ENCODE peak calls at places on chromosome X, in four cellular contexts. P, R, I and V are unnamed samples.

GRCh38 chrX:30618160-30618765 is 35.0 kb upstream of the GK start:
- DNase-seq in I (no peak), R (no peak), P (no peak), V (no peak)

GRCh38 chrX:132270699-132271098 is 51.5 kb upstream of the RAP2C start:
- DNase-seq in P (peak; percentile 87), I (peak; percentile 49), R (peak; percentile 27), V (no peak)

GRCh38 chrX:150238656-150239382 is 124.3 kb upstream of the MAMLD1 start:
- DNase-seq in I (no peak), R (no peak), P (no peak), V (no peak)

GRCh38 chrX:23548164-23548563 is 119.1 kb upstream of the PRDX4 start:
- DNase-seq in I (no peak), P (no peak), R (no peak), V (no peak)

GRCh38 chrX:72245461-72246089 is 6.7 kb upstream of the ERCC6L start:
- DNase-seq in P (no peak), R (peak; percentile 22), I (no peak), V (peak; percentile 30)

GRCh38 chrX:581717-582116 is 48.9 kb upstream of the SHOX start:
- DNase-seq in P (no peak), R (no peak), I (no peak), V (no peak)

GRCh38 chrX:44874481-44875184 is 1.6 kb downstream of the KDM6A start:
- DNase-seq in I (peak; percentile 9), R (no peak), P (no peak), V (peak; percentile 18)

GRCh38 chrX:98897191-98897590 is 1512.9 kb downstream of the PCDH19 start:
- DNase-seq in P (no peak), R (no peak), I (no peak), V (no peak)

GRCh38 chrX:15158736-15159406 is 111.0 kb downstream of the ASB9 start:
- DNase-seq in P (no peak), R (no peak), I (no peak), V (no peak)

GRCh38 chrX:38262715-38263620 is 42.3 kb upstream of the SRPX start:
- DNase-seq in R (no peak), I (no peak), P (no peak), V (no peak)

GRCh38 chrX:41303013-41303412 is 30.9 kb upstream of the DDX3X start:
- DNase-seq in R (no peak), I (no peak), P (no peak), V (no peak)

GRCh38 chrX:132031867-132032266 is 8.8 kb downstream of the STK26 start:
- DNase-seq in R (no peak), I (no peak), P (no peak), V (no peak)

GRCh38 chrX:46268429-46268828 is 276.8 kb downstream of the ZNF674 start:
- DNase-seq in P (no peak), I (no peak), R (no peak), V (no peak)

GRCh38 chrX:152926279-152926678 is 28.4 kb downstream of the ZNF185 start:
- DNase-seq in I (no peak), P (no peak), R (no peak), V (peak; percentile 52)

GRCh38 chrX:82961129-82961528 is 547.0 kb upstream of the POU3F4 start:
- DNase-seq in I (no peak), P (no peak), R (no peak), V (no peak)

GRCh38 chrX:2513120-2513664 is 12.4 kb upstream of the DHRSX start:
- DNase-seq in I (no peak), P (no peak), R (no peak), V (no peak)

GRCh38 chrX:74779175-74779574 is 146.1 kb downstream of the NEXMIF start:
- DNase-seq in I (no peak), P (no peak), R (no peak), V (no peak)

GRCh38 chrX:41661366-41662095 is 27.2 kb upstream of the GPR34 start:
- DNase-seq in R (no peak), I (no peak), P (no peak), V (no peak)

GRCh38 chrX:107894038-107894437 is 68.4 kb downstream of the MID2 start:
- DNase-seq in I (no peak), P (no peak), R (no peak), V (peak; percentile 14)

GRCh38 chrX:2401590-2402360 is 99.0 kb downstream of the DHRSX start:
- DNase-seq in I (peak; percentile 90), P (no peak), R (no peak), V (peak; percentile 72)

GRCh38 chrX:68915778-68916177 is 87.0 kb downstream of the EFNB1 start:
- DNase-seq in I (no peak), P (no peak), R (no peak), V (no peak)

GRCh38 chrX:16479206-16479869 is 170.6 kb upstream of the S100G start:
- DNase-seq in R (no peak), I (no peak), P (no peak), V (no peak)

GRCh38 chrX:103919336-103919682 is 43.1 kb upstream of the TMSB15B start:
- DNase-seq in I (no peak), P (no peak), R (no peak), V (no peak)

GRCh38 chrX:53287493-53288138 is 6.2 kb upstream of the IQSEC2 start:
- DNase-seq in P (peak; percentile 79), I (peak; percentile 75), R (peak; percentile 67), V (peak; percentile 17)

GRCh38 chrX:152925835-152926234 is 28.0 kb downstream of the ZNF185 start:
- DNase-seq in P (no peak), I (no peak), R (no peak), V (no peak)

GRCh38 chrX:8005678-8006347 is 78.6 kb upstream of the PNPLA4 start:
- DNase-seq in R (no peak), I (no peak), P (no peak), V (no peak)

GRCh38 chrX:43068639-43069038 is 290.7 kb upstream of the PPP1R2C start:
- DNase-seq in R (no peak), P (no peak), I (no peak), V (no peak)

GRCh38 chrX:31236231-31236630 is 164.4 kb upstream of the FTHL17 start:
- DNase-seq in P (no peak), I (no peak), R (no peak), V (no peak)

GRCh38 chrX:46838974-46839480 is 2.2 kb downstream of the RP2 start:
- DNase-seq in P (no peak), I (no peak), R (no peak), V (no peak)

GRCh38 chrX:54944816-54945215 is 24.2 kb downstream of the TRO start:
- DNase-seq in R (no peak), P (no peak), I (no peak), V (no peak)

GRCh38 chrX:41468647-41469323 is 21.6 kb downstream of the NYX start:
- DNase-seq in R (no peak), P (no peak), I (peak; percentile 59), V (peak; percentile 10)

GRCh38 chrX:53160297-53160983 is 64.6 kb downstream of the KDM5C start:
- DNase-seq in P (no peak), I (peak; percentile 37), R (no peak), V (peak; percentile 5)

GRCh38 chrX:30889147-30890125 is at the start of gene TAB3:
- DNase-seq in I (peak; percentile 87), P (peak; percentile 96), R (peak; percentile 92), V (peak; percentile 93)

GRCh38 chrX:118536687-118537461 is 41.3 kb downstream of the DOCK11 start:
- DNase-seq in R (no peak), I (no peak), P (no peak), V (no peak)

GRCh38 chrX:16444353-16444752 is 205.6 kb upstream of the S100G start:
- DNase-seq in P (no peak), I (peak; percentile 2), R (no peak), V (no peak)

GRCh38 chrX:12979011-12979629 is 4.2 kb downstream of the TMSB4X start:
- DNase-seq in P (no peak), I (no peak), R (no peak), V (no peak)
- TF ChIP-seq POLR2A in P (no peak), I (no peak), R (no peak), V (no peak)

GRCh38 chrX:101347859-101348451 is 587 bp downstream of the TIMM8A start:
- DNase-seq in P (no peak), R (peak; percentile 18), I (peak; percentile 1), V (peak; percentile 4)
- H3K27ac ChIP-seq in P (peak overlapping the region; percentile 86), R (peak overlapping the region; percentile 84), I (peak overlapping the region; percentile 89), V (peak overlapping the region; percentile 92)

DNA sequence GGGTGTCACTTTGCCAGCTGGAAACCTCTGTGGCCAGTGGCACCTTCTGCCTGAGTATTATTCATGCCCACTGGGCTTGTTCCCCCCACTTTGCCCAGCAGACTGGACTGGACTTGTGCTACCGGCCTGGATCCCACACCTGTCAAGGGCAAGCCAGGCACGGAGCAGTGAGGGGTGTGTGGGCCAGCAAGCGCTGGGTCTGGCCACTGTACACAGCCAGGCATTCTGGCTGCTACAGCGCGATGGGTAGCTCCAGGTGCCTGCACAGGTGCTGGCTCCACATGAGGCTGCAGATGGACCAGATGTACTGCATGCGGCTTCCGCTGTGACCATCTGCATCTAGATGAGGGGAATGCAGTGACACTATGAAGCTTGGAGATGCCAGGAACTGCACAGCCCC is 39.5 kb downstream of the KCNE5 start:
- DNase-seq in I (no peak), P (no peak), R (no peak), V (no peak)
- H3K4me1 ChIP-seq in I (no peaks in the 10 kb centered on the region), P (no peaks in the 10 kb centered on the region), R (no peaks in the 10 kb centered on the region), V (no peaks in the 10 kb centered on the region)

DNA sequence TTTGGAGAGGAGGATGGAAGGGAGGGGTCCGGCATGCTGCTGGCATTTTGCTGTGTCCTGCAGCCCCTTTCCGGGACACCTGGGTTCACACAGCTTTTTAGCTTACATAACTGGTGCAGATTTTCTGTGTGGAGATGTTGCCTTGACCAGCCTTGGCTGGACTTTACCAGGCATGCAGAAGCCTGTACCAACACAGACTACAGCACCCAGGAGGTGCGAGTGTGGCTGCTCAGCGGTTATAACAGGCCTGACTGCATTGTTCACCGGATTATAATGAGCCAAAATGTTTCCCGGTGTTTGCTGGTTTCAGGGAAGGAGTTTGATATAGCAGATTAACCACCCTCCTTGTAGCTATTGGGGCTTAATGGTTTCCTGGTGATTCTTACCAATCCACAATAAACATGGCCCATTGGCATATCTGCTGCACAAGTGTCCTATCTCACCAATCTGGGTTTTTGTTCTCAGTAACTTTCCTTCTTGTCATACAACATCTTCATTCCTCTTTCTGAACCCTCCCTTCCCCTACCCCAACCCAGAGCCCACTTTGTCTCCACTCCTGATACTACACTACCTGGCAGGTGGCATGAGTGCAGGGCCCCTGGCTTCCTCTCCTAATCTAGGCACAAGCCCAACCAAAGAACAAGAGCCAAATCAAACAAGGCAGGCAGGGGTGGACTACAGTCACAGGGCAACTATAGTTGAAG is 3.9 kb downstream of the RPL10 start:
- DNase-seq in P (no peak), R (no peak), I (no peak), V (peak; percentile 30)
- TF ChIP-seq POLR2A in P (no peak), R (no peak), I (no peak), V (no peak)

GRCh38 chrX:20374866-20375530 is 108.3 kb upstream of the RPS6KA3 start:
- DNase-seq in P (no peak), R (no peak), I (no peak), V (no peak)
- H3K27ac ChIP-seq in P (no peak overlapping the region), R (no peak overlapping the region), I (no peak overlapping the region), V (no peak overlapping the region)

GRCh38 chrX:39855748-39856129 is 242.0 kb downstream of the BCOR start:
- DNase-seq in P (no peak), R (no peak), I (no peak), V (no peak)
- H3K4me1 ChIP-seq in P (peaks cover 8% of the 10 kb centered on the region), R (peaks cover 19% of the 10 kb centered on the region), I (peaks cover 5% of the 10 kb centered on the region), V (no peaks in the 10 kb centered on the region)